ENCODE peak calls at places on chromosome 19, in four cellular contexts. N, L, C and V are unnamed samples.

GRCh38 chr19:10872551-10873107 is 1.3 kb downstream of the CARM1 start:
- DNase-seq in N (no peak), L (no peak), C (no peak), V (no peak)

GRCh38 chr19:17873661-17874422 is 2.1 kb downstream of the SLC5A5 start:
- DNase-seq in N (peak; percentile 28), L (peak; percentile 43), C (peak; percentile 33), V (peak; percentile 77)

GRCh38 chr19:7673995-7674667 is 2.8 kb upstream of the MCEMP1 start:
- DNase-seq in N (peak; percentile 59), L (peak; percentile 67), C (peak; percentile 87), V (peak; percentile 45)

GRCh38 chr19:13037161-13037560 is 41.9 kb downstream of the NFIX start:
- DNase-seq in N (no peak), L (no peak), C (peak; percentile 81), V (no peak)

GRCh38 chr19:41023193-41023592 is 32.1 kb downstream of the CYP2B6 start:
- DNase-seq in N (peak; percentile 35), L (no peak), C (no peak), V (no peak)

GRCh38 chr19:53982611-53983010 is 8.8 kb upstream of the CACNG6 start:
- DNase-seq in N (peak; percentile 94), L (peak; percentile 81), C (peak; percentile 40), V (no peak)

GRCh38 chr19:18264428-18264827 is 9.8 kb downstream of the IQCN start:
- DNase-seq in N (no peak), L (peak; percentile 10), C (no peak), V (no peak)

GRCh38 chr19:46786236-46787039 is 2.0 kb downstream of the SLC1A5 start:
- DNase-seq in N (peak; percentile 69), L (peak; percentile 79), C (peak; percentile 81), V (peak; percentile 74)

GRCh38 chr19:12984683-12985048 is 10.6 kb upstream of the NFIX start:
- DNase-seq in N (no peak), L (no peak), C (no peak), V (no peak)

GRCh38 chr19:30089086-30089665 is 147.1 kb downstream of the URI1 start:
- DNase-seq in N (no peak), L (no peak), C (no peak), V (no peak)